ENCODE peak calls at places on chromosomes 1 and 21, in four cellular contexts. C is HCT116, T is GM12878, R is SK-N-SH. Z is an unnamed sample.

GRCh38 chr1:16092097-16092922 is 18.9 kb upstream of the FAM131C start:
- DNase-seq in T (no peak), R (no peak), C (no peak), Z (no peak)

GRCh38 chr1:32768110-32768857 is 48.9 kb downstream of the YARS1 start:
- DNase-seq in T (no peak), C (no peak), R (no peak), Z (no peak)

GRCh38 chr1:9376886-9377333 is 84.2 kb downstream of the SPSB1 start:
- DNase-seq in R (no peak), C (no peak), T (no peak), Z (no peak)

GRCh38 chr1:228379165-228379460 is 27.5 kb downstream of the TRIM11 start:
- DNase-seq in C (no peak), T (no peak), R (no peak), Z (no peak)

GRCh38 chr1:40892354-40892753 is 30.2 kb upstream of the CITED4 start:
- DNase-seq in T (no peak), R (no peak), C (no peak), Z (no peak)

GRCh38 chr1:149844650-149845255 is 54.6 kb upstream of the BOLA1 start:
- DNase-seq in C (no peak), R (no peak), T (no peak), Z (no peak)

GRCh38 chr1:8969937-8970336 is 24.3 kb downstream of the CA6 start:
- DNase-seq in R (no peak), T (no peak), C (no peak), Z (no peak)

GRCh38 chr1:115426271-115426771 is 88.3 kb upstream of the NGF start:
- DNase-seq in R (no peak), T (no peak), C (no peak), Z (peak; percentile 7)

GRCh38 chr1:28594661-28595411 is 2.8 kb downstream of the RAB42 start:
- DNase-seq in T (no peak), R (no peak), C (no peak), Z (no peak)

GRCh38 chr1:197356723-197357533 is 88.9 kb downstream of the CRB1 start:
- DNase-seq in T (no peak), C (peak; percentile 42), R (peak; percentile 63), Z (peak; percentile 47)

GRCh38 chr1:107277022-107277421 is 136.2 kb downstream of the NTNG1 start:
- DNase-seq in T (no peak), R (peak; percentile 23), C (no peak), Z (peak; percentile 76)

GRCh38 chr1:201021333-201022177 is 2.0 kb downstream of the KIF21B start:
- DNase-seq in C (no peak), T (no peak), R (no peak), Z (no peak)

GRCh38 chr1:15442759-15443158 is 4.5 kb downstream of the CTRC start:
- DNase-seq in T (no peak), C (no peak), R (no peak), Z (no peak)

GRCh38 chr1:197632651-197633050 is 142.6 kb downstream of the DENND1B start:
- DNase-seq in C (no peak), R (no peak), T (no peak), Z (no peak)

GRCh38 chr1:17839641-17840196 is 84.6 kb downstream of the ACTL8 start:
- DNase-seq in C (no peak), R (no peak), T (no peak), Z (no peak)

GRCh38 chr1:168136709-168137514 is at the start of gene GPR161:
- DNase-seq in R (peak; percentile 85), C (no peak), T (no peak), Z (peak; percentile 65)

GRCh38 chr1:222909586-222909985 is 94.7 kb downstream of the DISP1 start:
- DNase-seq in T (no peak), R (no peak), C (no peak), Z (no peak)

GRCh38 chr1:179366093-179366800 is 476 bp downstream of the AXDND1 start:
- DNase-seq in T (no peak), C (no peak), R (no peak), Z (no peak)

GRCh38 chr1:16450863-16451481 is 10.4 kb downstream of the NECAP2 start:
- DNase-seq in T (no peak), R (no peak), C (no peak), Z (no peak)

GRCh38 chr1:98920441-98921110 is 84.1 kb downstream of the PLPPR5 start:
- DNase-seq in C (no peak), R (no peak), T (no peak), Z (no peak)

GRCh38 chr1:202802998-202803932 is 5.0 kb downstream of the KDM5B start:
- DNase-seq in R (no peak), T (no peak), C (peak; percentile 46), Z (no peak)

GRCh38 chr1:58899581-58900271 is 115.9 kb upstream of the JUN start:
- DNase-seq in T (no peak), R (no peak), C (no peak), Z (no peak)

GRCh38 chr1:169570172-169570574 is 16.1 kb downstream of the F5 start:
- DNase-seq in T (no peak), R (no peak), C (no peak), Z (no peak)

GRCh38 chr1:92441316-92442311 is 45.1 kb downstream of the GFI1 start:
- DNase-seq in T (no peak), R (no peak), C (no peak), Z (peak; percentile 64)

GRCh38 chr1:213394837-213395236 is 343.8 kb downstream of the RPS6KC1 start:
- DNase-seq in T (no peak), R (no peak), C (no peak), Z (no peak)

GRCh38 chr21:31781737-31782136 is 49.8 kb upstream of the SCAF4 start:
- DNase-seq in C (no peak), T (no peak), R (no peak), Z (no peak)

GRCh38 chr21:38798481-38798882 is 7.2 kb upstream of the ETS2 start:
- DNase-seq in T (no peak), C (peak; percentile 87), R (peak; percentile 40), Z (no peak)

GRCh38 chr1:228804173-228804572 is 68.9 kb downstream of the RHOU start:
- DNase-seq in C (no peak), R (no peak), T (no peak), Z (no peak)

GRCh38 chr1:184162266-184162665 is 110.7 kb downstream of the TSEN15 start:
- DNase-seq in C (no peak), R (no peak), T (no peak), Z (no peak)

GRCh38 chr21:46158666-46159300 is 3.4 kb upstream of the FTCD start:
- DNase-seq in C (no peak), R (no peak), T (no peak), Z (no peak)

GRCh38 chr1:26827663-26828062 is 1.2 kb downstream of the ZDHHC18 start:
- DNase-seq in R (peak; percentile 45), T (no peak), C (no peak), Z (no peak)

GRCh38 chr1:53068314-53069084 is 6.5 kb downstream of the PODN start:
- DNase-seq in R (peak; percentile 56), C (no peak), T (no peak), Z (no peak)

GRCh38 chr1:53071167-53071865 is 9.3 kb downstream of the PODN start:
- DNase-seq in R (peak; percentile 32), C (no peak), T (no peak), Z (no peak)

GRCh38 chr1:53070621-53071020 is 8.6 kb downstream of the PODN start:
- DNase-seq in C (no peak), T (no peak), R (peak; percentile 31), Z (no peak)

GRCh38 chr1:53069265-53069662 is 7.3 kb downstream of the PODN start:
- DNase-seq in C (no peak), T (no peak), R (peak; percentile 26), Z (no peak)

GRCh38 chr1:53069663-53070327 is 7.8 kb downstream of the PODN start:
- DNase-seq in T (no peak), R (peak; percentile 20), C (no peak), Z (no peak)
- TF ChIP-seq JUND in T (no peak), R (no peak), C (no peak), Z (no peak)

GRCh38 chr1:35031103-35031452 is 667 bp downstream of the ZMYM6 start:
- DNase-seq in R (peak; percentile 39), C (no peak), T (no peak), Z (peak; percentile 24)
- TF ChIP-seq JUND in R (no peak), C (peak; percentile 7), T (no peak), Z (no peak)

GRCh38 chr21:34186119-34186719 is 112.8 kb downstream of the MRPS6 start:
- DNase-seq in T (no peak), C (no peak), R (no peak), Z (no peak)
- TF ChIP-seq JUND in T (no peak), C (no peak), R (no peak), Z (no peak)

GRCh38 chr1:38875811-38876210 is 2.7 kb upstream of the MYCBP start:
- DNase-seq in R (no peak), C (no peak), T (no peak), Z (no peak)

GRCh38 chr1:38873027-38873969 is at the start of gene MYCBP:
- DNase-seq in T (peak; percentile 92), R (peak; percentile 99), C (peak; percentile 89), Z (peak; percentile 95)

GRCh38 chr1:38870996-38871395 is 2.2 kb downstream of the MYCBP start:
- DNase-seq in R (no peak), C (no peak), T (no peak), Z (no peak)

GRCh38 chr1:38867208-38867607 is 5.9 kb downstream of the MYCBP start:
- DNase-seq in T (no peak), R (no peak), C (no peak), Z (no peak)

DNA sequence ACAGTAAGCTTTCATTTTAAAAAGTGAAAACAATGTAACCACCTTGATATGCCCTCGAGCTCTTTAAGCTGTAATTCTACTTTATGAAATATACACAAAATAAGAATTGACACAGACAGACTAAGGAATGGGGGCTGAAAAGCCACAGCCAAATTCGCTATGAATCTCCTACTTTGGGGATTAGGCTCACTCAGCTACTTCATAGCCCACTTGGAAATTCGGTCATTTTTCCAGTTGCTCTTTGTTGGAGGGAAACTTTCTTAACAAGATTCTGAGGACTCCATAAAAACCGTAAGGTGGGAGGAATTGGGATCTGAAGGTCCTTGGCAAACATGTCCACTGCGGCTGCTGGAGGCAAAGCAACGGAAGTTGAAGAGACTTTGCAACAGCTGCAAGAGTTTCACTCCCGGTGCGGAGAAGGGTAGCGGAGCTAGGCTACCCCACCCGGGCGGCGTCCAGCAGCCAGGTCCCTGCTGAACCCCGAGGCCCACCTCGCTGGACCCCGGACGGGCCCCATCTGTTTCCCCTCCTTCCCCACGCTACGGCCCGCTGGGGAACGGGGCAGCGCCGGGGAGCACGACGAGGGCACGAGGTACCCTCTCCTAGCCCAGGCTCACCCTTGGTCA is 634 bp downstream of the MYCBP start:
- DNase-seq in R (no peak), T (no peak), C (no peak), Z (no peak)
- TF ChIP-seq JUND in R (no peak), T (no peak), C (no peak), Z (no peak)

Z was measured in T47D.